ENCODE peak calls at places on chromosomes 7 and 10, in nine cellular contexts. P is tibial nerve, T is HepG2, H is IMR-90, Y is coronary artery, M is Peyer's patch, V is hepatocyte, F is GM23248, O is upper lobe of right lung. E is an unnamed sample.

GRCh38 chr10:72981028-72981881 is 26.6 kb upstream of the PLA2G12B start:
- DNase-seq in Y (no peak), F (no peak), M (no peak), H (no peak), P (no peak), O (no peak), V (no peak), T (no peak), E (no peak)

GRCh38 chr10:1151071-1152033 is 95.2 kb downstream of the WDR37 start:
- DNase-seq in H (peak), T (no peak), V (no peak), M (no peak), Y (peak), P (no peak), O (peak), F (peak), E (no peak)

GRCh38 chr10:839550-840205 is 91.8 kb downstream of the LARP4B start:
- DNase-seq in P (no peak), M (no peak), T (no peak), H (no peak), V (no peak), O (no peak), Y (no peak), F (no peak), E (no peak)

GRCh38 chr7:121404348-121404747 is 8.2 kb upstream of the FAM3C start:
- DNase-seq in P (no peak), H (no peak), O (no peak), M (no peak), V (no peak), Y (no peak), F (no peak), T (no peak), E (no peak)

GRCh38 chr7:30351724-30352123 is 67.3 kb downstream of the ZNRF2 start:
- DNase-seq in M (no peak), O (no peak), Y (no peak), P (no peak), F (no peak), V (no peak), H (no peak), T (no peak), E (no peak)

GRCh38 chr10:74282151-74282852 is 131.3 kb downstream of the ADK start:
- DNase-seq in H (peak), M (no peak), Y (no peak), V (no peak), P (no peak), O (no peak), F (peak), T (no peak), E (no peak)

GRCh38 chr10:5829267-5829666 is 16.0 kb upstream of the GDI2 start:
- DNase-seq in T (no peak), Y (no peak), O (no peak), M (no peak), F (no peak), H (no peak), P (no peak), V (no peak), E (no peak)

GRCh38 chr7:43693687-43694398 is 35.5 kb downstream of the COA1 start:
- DNase-seq in V (no peak), H (peak), O (no peak), T (peak), P (no peak), Y (no peak), M (no peak), F (peak), E (no peak)

GRCh38 chr7:116610210-116610609 is 61.8 kb upstream of the MET start:
- DNase-seq in M (no peak), O (no peak), V (no peak), Y (no peak), T (no peak), F (peak), P (no peak), H (peak), E (no peak)

GRCh38 chr7:92634924-92635519 is 44.8 kb upstream of the FAM133B start:
- DNase-seq in F (peak), V (peak), Y (no peak), O (no peak), H (peak), P (no peak), T (peak), M (no peak), E (no peak)

GRCh38 chr10:29648983-29649268 is 14.2 kb upstream of the SVIL start:
- DNase-seq in F (peak), M (no peak), P (no peak), H (peak), Y (no peak), T (peak), O (no peak), V (no peak), E (no peak)

GRCh38 chr10:29646960-29647431 is 12.2 kb upstream of the SVIL start:
- DNase-seq in O (no peak), H (peak), M (no peak), T (no peak), V (peak), Y (no peak), F (peak), P (peak), E (no peak)

GRCh38 chr10:29647483-29647882 is 12.7 kb upstream of the SVIL start:
- DNase-seq in O (no peak), M (no peak), Y (no peak), T (no peak), F (no peak), V (no peak), H (no peak), P (no peak), E (no peak)

GRCh38 chr10:29649561-29650551 is 15.1 kb upstream of the SVIL start:
- DNase-seq in O (no peak), P (no peak), H (peak), Y (no peak), M (no peak), V (no peak), T (no peak), F (peak), E (no peak)

GRCh38 chr10:29648114-29648982 is 13.6 kb upstream of the SVIL start:
- DNase-seq in P (peak), M (no peak), H (peak), O (no peak), V (no peak), T (no peak), Y (no peak), F (peak), E (no peak)
- H3K27ac ChIP-seq in P (peak), M (peak), H (no peak), O (no peak), V (peak), T (peak), Y (peak), F (no peak), E (peak)

GRCh38 chr7:46755120-46756034 is 826.5 kb downstream of the TNS3 start:
- DNase-seq in O (no peak), Y (no peak), H (no peak), M (no peak), V (no peak), T (no peak), F (no peak), P (no peak), E (no peak)
- H3K27ac ChIP-seq in O (no peak), Y (no peak), H (no peak), M (no peak), V (no peak), T (no peak), F (peak), P (no peak), E (no peak)

GRCh38 chr10:88933584-88933983 is 19.0 kb downstream of the ACTA2 start:
- DNase-seq in O (no peak), F (no peak), P (no peak), H (no peak), V (no peak), M (no peak), T (no peak), Y (no peak), E (no peak)
- H3K27ac ChIP-seq in O (no peak), F (no peak), P (no peak), H (peak), V (no peak), M (no peak), T (no peak), Y (peak), E (no peak)

GRCh38 chr10:8923096-8923495 is 868.6 kb downstream of the GATA3 start:
- DNase-seq in F (no peak), M (no peak), T (no peak), V (no peak), H (no peak), P (no peak), Y (no peak), O (no peak), E (no peak)
- H3K27ac ChIP-seq in F (no peak), M (no peak), T (no peak), V (no peak), H (no peak), P (no peak), Y (no peak), O (no peak), E (no peak)